ENCODE peak calls at places on chromosomes 5 and 9, in five cellular contexts. O is EL, U is activated gamma-delta T cell treated with Interleukin-2 at 50 U/mL for 16 hours, R is choroid plexus epithelial cell, E is KG1. V is an unnamed sample.

GRCh38 chr5:108822211-108822947 is 74.7 kb downstream of the FER start:
- DNase-seq in R (no peak), E (no peak), O (no peak), U (no peak), V (no peak)

GRCh38 chr9:114138537-114138936 is 16.8 kb upstream of the COL27A1 start:
- DNase-seq in R (no peak), E (no peak), O (no peak), U (no peak), V (no peak)

GRCh38 chr9:37784640-37785483 is at the start of gene EXOSC3:
- DNase-seq in E (peak), U (peak), O (peak), R (peak), V (peak)

GRCh38 chr9:75071530-75072122 is 16.3 kb downstream of the NMRK1 start:
- DNase-seq in U (peak), R (no peak), E (no peak), O (peak), V (no peak)

GRCh38 chr5:120252839-120253238 is 211.3 kb upstream of the PRR16 start:
- DNase-seq in O (peak), U (no peak), E (no peak), R (peak), V (no peak)

GRCh38 chr5:38718874-38719391 is 126.9 kb upstream of the OSMR start:
- DNase-seq in O (no peak), R (peak), E (no peak), U (no peak), V (peak)

GRCh38 chr5:79173626-79174025 is 62.0 kb downstream of the BHMT start:
- DNase-seq in R (no peak), E (no peak), O (no peak), U (no peak), V (no peak)

GRCh38 chr9:90966475-90967150 is 165.0 kb downstream of the SYK start:
- DNase-seq in R (peak), E (no peak), U (no peak), O (peak), V (peak)

GRCh38 chr9:77402286-77402685 is 225.0 kb downstream of the VPS13A start:
- DNase-seq in O (no peak), U (no peak), E (no peak), R (peak), V (no peak)

GRCh38 chr5:103428411-103428871 is 134.1 kb downstream of the NUDT12 start:
- DNase-seq in O (peak), U (no peak), E (no peak), R (peak), V (no peak)

GRCh38 chr9:132546148-132547051 is 36.0 kb upstream of the BARHL1 start:
- DNase-seq in U (no peak), E (no peak), R (peak), O (peak), V (peak)

GRCh38 chr9:122777935-122778671 is 10.6 kb upstream of the OR5C1 start:
- DNase-seq in R (peak), U (no peak), E (no peak), O (peak), V (peak)

GRCh38 chr5:37696190-37697021 is 143.4 kb downstream of the GDNF start:
- DNase-seq in R (peak), E (no peak), O (peak), U (no peak), V (peak)

V was measured in AG08395.